ENCODE peak calls at places on chromosome X, in four cellular contexts. C is heart right ventricle, X is HCT116, P is H9. B is an unnamed sample.

GRCh38 chrX:2819345-2820130 is 9.2 kb upstream of the GYG2 start:
- DNase-seq in C (no peak), X (no peak), P (no peak), B (no peak)

GRCh38 chrX:134600714-134601113 is 57.6 kb downstream of the PLAC1 start:
- DNase-seq in C (no peak), X (peak; percentile 46), P (no peak), B (no peak)

GRCh38 chrX:68693481-68694410 is 46.3 kb downstream of the STARD8 start:
- DNase-seq in C (peak; percentile 86), X (no peak), P (peak; percentile 90), B (no peak)

GRCh38 chrX:136745215-136746173 is 35.2 kb downstream of the ARHGEF6 start:
- DNase-seq in C (no peak), X (no peak), P (no peak), B (no peak)

GRCh38 chrX:118221257-118221656 is 104.6 kb upstream of the KLHL13 start:
- DNase-seq in C (peak; percentile 13), X (no peak), P (no peak), B (no peak)

GRCh38 chrX:105882581-105883275 is 60.4 kb downstream of the NRK start:
- DNase-seq in C (no peak), X (no peak), P (no peak), B (no peak)

GRCh38 chrX:70176938-70177533 is at the start of gene DGAT2L6:
- DNase-seq in C (no peak), X (no peak), P (no peak), B (no peak)

GRCh38 chrX:31091819-31092218 is 20.0 kb upstream of the FTHL17 start:
- DNase-seq in C (no peak), X (no peak), P (no peak), B (peak; percentile 65)

GRCh38 chrX:110180928-110181310 is 137.0 kb downstream of the AMMECR1 start:
- DNase-seq in C (no peak), X (peak; percentile 47), P (no peak), B (peak; percentile 57)

GRCh38 chrX:134932528-134933217 is 58.1 kb upstream of the SMIM10 start:
- DNase-seq in C (no peak), X (no peak), P (no peak), B (no peak)

GRCh38 chrX:45801554-45801953 is 600.9 kb upstream of the DIPK2B start:
- DNase-seq in C (no peak), X (no peak), P (no peak), B (no peak)

GRCh38 chrX:123405231-123405630 is 221.2 kb downstream of the GRIA3 start:
- DNase-seq in C (no peak), X (no peak), P (no peak), B (no peak)

GRCh38 chrX:131821945-131822622 is 201.0 kb upstream of the STK26 start:
- DNase-seq in C (peak; percentile 12), X (no peak), P (no peak), B (no peak)

GRCh38 chrX:69613946-69614345 is 2.0 kb upstream of the EDA start:
- DNase-seq in C (no peak), X (no peak), P (no peak), B (no peak)

GRCh38 chrX:41529221-41529620 is 82.1 kb downstream of the NYX start:
- DNase-seq in C (no peak), X (no peak), P (no peak), B (no peak)

GRCh38 chrX:37509349-37509748 is 62.1 kb upstream of the LANCL3 start:
- DNase-seq in C (no peak), X (no peak), P (no peak), B (no peak)

GRCh38 chrX:13688384-13688771 is 550 bp upstream of the RAB9A start:
- DNase-seq in C (no peak), X (no peak), P (no peak), B (no peak)

GRCh38 chrX:64975491-64975890 is 759 bp downstream of the ZC4H2 start:
- DNase-seq in C (peak; percentile 3), X (no peak), P (peak; percentile 41), B (no peak)

GRCh38 chrX:39998636-39999406 is 98.9 kb downstream of the BCOR start:
- DNase-seq in C (no peak), X (no peak), P (no peak), B (peak; percentile 74)

GRCh38 chrX:43559643-43560042 is 96.5 kb upstream of the MAOA start:
- DNase-seq in C (peak; percentile 31), X (peak; percentile 28), P (peak; percentile 77), B (no peak)

GRCh38 chrX:39859991-39860861 is 237.5 kb downstream of the BCOR start:
- DNase-seq in C (peak; percentile 45), X (peak; percentile 27), P (peak; percentile 87), B (peak; percentile 47)

GRCh38 chrX:130120746-130121504 is 10.6 kb upstream of the ELF4 start:
- DNase-seq in C (peak; percentile 80), X (no peak), P (peak; percentile 74), B (no peak)

GRCh38 chrX:13471269-13471668 is 98.1 kb upstream of the EGFL6 start:
- DNase-seq in C (no peak), X (no peak), P (peak; percentile 41), B (no peak)

GRCh38 chrX:8183281-8183680 is 12.2 kb upstream of the VCX2 start:
- DNase-seq in C (no peak), X (no peak), P (no peak), B (no peak)

GRCh38 chrX:24396236-24396929 is 35.9 kb downstream of the SUPT20HL1 start:
- DNase-seq in C (no peak), X (no peak), P (no peak), B (no peak)

GRCh38 chrX:109839694-109840358 is 106.8 kb upstream of the ACSL4 start:
- DNase-seq in C (no peak), X (peak; percentile 10), P (peak; percentile 63), B (peak; percentile 22)

GRCh38 chrX:49186125-49187027 is at the start of gene PRICKLE3:
- DNase-seq in C (peak; percentile 82), X (no peak), P (peak; percentile 84), B (no peak)

GRCh38 chrX:49838374-49838773 is 9.3 kb downstream of the PAGE4 start:
- DNase-seq in C (no peak), X (peak; percentile 16), P (peak; percentile 40), B (peak; percentile 3)

GRCh38 chrX:53452812-53453211 is 18.6 kb upstream of the HSD17B10 start:
- DNase-seq in C (no peak), X (no peak), P (no peak), B (no peak)

GRCh38 chrX:53456254-53456653 is 22.1 kb upstream of the HSD17B10 start:
- DNase-seq in C (no peak), X (no peak), P (no peak), B (peak; percentile 45)

DNA sequence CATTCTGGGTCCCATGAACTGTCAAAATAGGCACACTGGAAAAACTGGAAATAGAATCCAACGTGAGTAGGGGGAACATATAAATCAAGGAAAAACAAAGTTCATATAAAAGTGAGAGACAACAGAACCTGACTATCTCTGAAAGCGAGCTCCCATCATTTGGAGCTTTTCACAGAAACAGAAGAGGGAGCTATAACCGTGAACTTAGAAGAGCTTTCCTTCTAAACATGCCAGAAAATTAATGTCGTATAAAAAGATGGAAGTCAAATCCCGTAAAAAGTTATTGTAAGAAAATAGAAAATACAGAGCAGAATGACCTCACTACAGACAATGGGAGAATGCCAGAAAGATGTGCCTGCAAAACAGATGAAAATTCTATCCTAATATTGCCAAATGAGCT is 23.9 kb upstream of the HSD17B10 start:
- DNase-seq in C (no peak), X (no peak), P (no peak), B (no peak)
- TF ChIP-seq CTCF in C (no peak), X (peak; percentile 17), P (peak; percentile 13), B (peak; percentile 50)

DNA sequence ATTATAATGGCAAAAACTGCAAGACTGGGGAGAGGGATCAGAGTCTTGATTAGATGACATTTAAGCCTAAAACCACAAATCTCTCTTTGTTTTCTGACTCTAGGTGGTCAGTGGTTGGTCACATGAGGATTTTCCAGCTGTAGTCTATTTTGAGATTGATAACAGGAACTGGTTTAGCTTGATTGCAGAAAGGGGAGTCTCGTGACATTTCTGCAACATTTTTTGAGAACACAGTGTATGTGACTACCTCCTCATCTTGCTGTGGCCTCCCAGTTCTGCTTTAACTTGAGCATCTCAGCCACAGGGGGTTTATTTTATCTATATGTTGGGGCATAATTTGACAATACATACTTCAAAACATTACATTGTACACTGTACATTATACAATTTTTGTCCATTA is 726.4 kb upstream of the MAGEB2 start:
- DNase-seq in C (no peak), X (no peak), P (no peak), B (no peak)
- H3K4me1 ChIP-seq in C (no peaks in the 10 kb centered on the region), X (no peaks in the 10 kb centered on the region), P (no peaks in the 10 kb centered on the region), B (no peaks in the 10 kb centered on the region)

GRCh38 chrX:139903229-139903628 is 29.6 kb downstream of the ATP11C start:
- DNase-seq in C (no peak), X (no peak), P (no peak), B (no peak)
- TF ChIP-seq CTCF in C (no peak), X (no peak), P (no peak), B (no peak)

GRCh38 chrX:86137071-86137470 is 11.2 kb upstream of the DACH2 start:
- DNase-seq in C (no peak), X (no peak), P (no peak), B (peak; percentile 39)

GRCh38 chrX:86146102-86146501 is 2.1 kb upstream of the DACH2 start:
- DNase-seq in C (no peak), X (no peak), P (no peak), B (no peak)

DNA sequence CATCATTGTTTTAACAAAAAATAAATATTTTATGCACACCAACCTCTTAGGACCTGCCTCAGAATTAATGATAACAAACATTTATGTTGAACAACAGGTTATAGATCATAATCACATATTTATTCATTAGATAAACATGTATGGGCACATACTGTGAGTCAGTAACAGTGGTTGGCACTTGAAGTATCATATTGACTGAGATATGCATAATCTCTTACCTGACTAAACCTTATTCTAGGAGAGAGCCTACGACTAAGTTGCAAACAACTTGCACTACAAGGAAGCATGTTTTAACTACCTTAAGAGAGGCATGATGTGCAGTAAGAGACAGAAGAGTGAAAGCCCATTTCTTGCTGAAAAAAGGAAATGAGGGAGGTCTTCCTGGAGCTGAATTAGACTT is 6.5 kb upstream of the DACH2 start:
- DNase-seq in C (no peak), X (no peak), P (no peak), B (peak; percentile 21)
- H3K4me1 ChIP-seq in C (no peaks in the 10 kb centered on the region), X (no peaks in the 10 kb centered on the region), P (no peaks in the 10 kb centered on the region), B (no peaks in the 10 kb centered on the region)

DNA sequence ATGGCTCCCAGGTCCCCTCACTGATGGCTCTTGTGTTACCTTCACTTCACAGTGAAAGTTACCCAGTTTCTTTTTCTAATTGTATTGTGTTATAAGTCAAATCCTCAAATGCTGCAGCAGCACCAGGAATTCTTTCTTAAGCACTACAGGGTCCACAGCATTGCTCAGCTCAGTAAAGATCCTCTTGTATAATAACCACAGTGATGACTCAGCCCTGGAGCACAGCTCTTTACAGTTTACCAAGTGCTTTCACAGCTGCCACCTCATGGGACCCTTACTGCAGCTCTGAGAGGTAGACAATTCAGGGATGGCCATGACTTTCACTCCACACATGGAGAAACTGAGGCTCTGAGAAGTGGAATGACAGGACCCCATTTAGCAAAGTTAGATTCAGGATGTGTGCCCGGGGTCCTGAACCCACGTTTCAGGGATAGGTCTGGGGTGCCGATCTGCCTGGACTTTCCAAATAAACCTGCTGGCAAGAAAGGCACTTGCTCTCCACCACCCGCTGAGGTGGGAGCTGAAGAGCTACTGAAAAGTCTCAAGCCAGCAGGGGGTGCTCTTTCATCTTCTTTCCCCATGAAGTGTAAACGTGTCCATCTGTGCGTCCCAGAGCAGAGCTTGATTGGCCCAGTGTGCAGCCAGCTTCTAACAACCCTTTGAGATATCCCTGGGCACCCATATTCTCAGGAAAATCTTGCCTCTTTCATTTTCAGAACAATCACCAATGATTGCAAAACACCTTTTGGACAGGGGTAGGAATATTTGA is 35.7 kb upstream of the GABRQ start:
- DNase-seq in C (no peak), X (peak; percentile 10), P (peak; percentile 40), B (peak; percentile 2)
- TF ChIP-seq CTCF in C (no peak), X (no peak), P (peak; percentile 40), B (peak; percentile 13)

B was measured in foreskin keratinocyte.